ENCODE peak calls at places on chromosomes 12 and 14, in four cellular contexts. A is A549, D is BE2C, W is uterus. O is an unnamed sample.

GRCh38 chr14:94548999-94549985 is 11.9 kb upstream of the SERPINA4 start:
- DNase-seq in A (peak; percentile 62), D (peak; percentile 66), W (no peak), O (peak; percentile 61)

GRCh38 chr12:80939231-80939950 is 1.7 kb upstream of the LIN7A start:
- DNase-seq in A (no peak), D (no peak), W (no peak), O (no peak)

GRCh38 chr12:123445388-123446344 is 9.2 kb upstream of the RILPL2 start:
- DNase-seq in A (peak; percentile 56), D (no peak), W (peak; percentile 60), O (peak; percentile 47)

GRCh38 chr12:65754744-65755595 is 69.3 kb upstream of the HMGA2 start:
- DNase-seq in A (no peak), D (no peak), W (no peak), O (no peak)

GRCh38 chr14:103104654-103105511 is 10.4 kb downstream of the EXOC3L4 start:
- DNase-seq in A (peak; percentile 81), D (peak; percentile 78), W (no peak), O (peak; percentile 75)

GRCh38 chr14:88961214-88961613 is 136.8 kb downstream of the TTC8 start:
- DNase-seq in A (no peak), D (no peak), W (no peak), O (no peak)

GRCh38 chr12:110349521-110350151 is 53.9 kb downstream of the ANAPC7 start:
- DNase-seq in A (no peak), D (no peak), W (no peak), O (no peak)

GRCh38 chr12:95605875-95606274 is 54.6 kb upstream of the USP44 start:
- DNase-seq in A (no peak), D (no peak), W (no peak), O (no peak)

GRCh38 chr14:68325267-68325807 is 467.5 kb downstream of the ZFP36L1 start:
- DNase-seq in A (no peak), D (no peak), W (no peak), O (no peak)

GRCh38 chr12:38123566-38124246 is 192.9 kb upstream of the ALG10B start:
- DNase-seq in A (no peak), D (no peak), W (no peak), O (no peak)

GRCh38 chr14:29892327-29892726 is 35.3 kb downstream of the PRKD1 start:
- DNase-seq in A (peak; percentile 26), D (no peak), W (no peak), O (no peak)

GRCh38 chr14:26872510-26872909 is 274.7 kb upstream of the NOVA1 start:
- DNase-seq in A (no peak), D (no peak), W (peak; percentile 51), O (no peak)

GRCh38 chr14:73227812-73228781 is 9.2 kb upstream of the PAPLN start:
- DNase-seq in A (peak; percentile 92), D (peak; percentile 63), W (peak; percentile 76), O (no peak)

GRCh38 chr12:13099066-13099909 is 4.2 kb downstream of the GSG1 start:
- DNase-seq in A (no peak), D (no peak), W (peak; percentile 37), O (no peak)

GRCh38 chr14:20722016-20722415 is 23.7 kb upstream of the EDDM3A start:
- DNase-seq in A (no peak), D (no peak), W (no peak), O (no peak)

GRCh38 chr14:20720741-20721140 is 24.9 kb upstream of the EDDM3A start:
- DNase-seq in A (no peak), D (no peak), W (no peak), O (no peak)

GRCh38 chr14:20719777-20720176 is 25.9 kb upstream of the EDDM3A start:
- DNase-seq in A (no peak), D (no peak), W (no peak), O (peak; percentile 54)

GRCh38 chr14:20723458-20723857 is 22.2 kb upstream of the EDDM3A start:
- DNase-seq in A (no peak), D (no peak), W (no peak), O (no peak)
- H3K4me1 ChIP-seq in A (no peaks in the 10 kb centered on the region), D (no peaks in the 10 kb centered on the region), W (no peaks in the 10 kb centered on the region), O (no peaks in the 10 kb centered on the region)

GRCh38 chr12:52203126-52203921 is 11.5 kb upstream of the KRT80 start:
- DNase-seq in A (peak; percentile 96), D (peak; percentile 73), W (peak; percentile 69), O (peak; percentile 54)
- H3K4me1 ChIP-seq in A (peaks cover 90% of the 10 kb centered on the region), D (peaks cover 74% of the 10 kb centered on the region), W (no peaks in the 10 kb centered on the region), O (peaks cover 22% of the 10 kb centered on the region)

GRCh38 chr14:55324812-55325211 is 53.6 kb downstream of the FBXO34 start:
- DNase-seq in A (no peak), D (no peak), W (no peak), O (no peak)

GRCh38 chr14:55329999-55330710 is 58.9 kb downstream of the FBXO34 start:
- DNase-seq in A (no peak), D (no peak), W (no peak), O (no peak)

GRCh38 chr14:55327179-55327578 is 56.0 kb downstream of the FBXO34 start:
- DNase-seq in A (no peak), D (no peak), W (no peak), O (no peak)

GRCh38 chr14:55323910-55324309 is 52.7 kb downstream of the FBXO34 start:
- DNase-seq in A (no peak), D (no peak), W (no peak), O (no peak)

DNA sequence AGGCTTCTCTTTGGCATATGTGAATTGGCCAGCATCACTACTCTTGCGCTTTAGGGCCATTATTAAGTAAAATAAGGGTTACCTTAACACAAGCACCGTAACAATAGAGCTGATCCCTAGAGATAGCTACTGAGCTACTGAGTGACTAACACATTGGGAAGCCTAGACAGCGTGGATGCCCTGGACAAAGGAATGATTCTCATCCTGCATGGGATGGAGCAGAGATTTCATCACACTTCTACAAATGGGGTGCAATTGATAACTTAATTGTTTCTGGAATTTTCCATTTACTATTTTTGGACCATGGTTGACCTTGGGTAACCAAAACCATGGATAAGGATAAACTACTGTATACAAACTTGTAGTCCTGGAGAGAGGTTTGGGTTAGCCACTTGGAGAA is 57.1 kb downstream of the FBXO34 start:
- DNase-seq in A (no peak), D (no peak), W (no peak), O (no peak)
- H3K4me1 ChIP-seq in A (peaks cover 16% of the 10 kb centered on the region), D (peaks cover 6% of the 10 kb centered on the region), W (peaks cover 3% of the 10 kb centered on the region), O (no peaks in the 10 kb centered on the region)

GRCh38 chr12:105466231-105466900 is 135.9 kb downstream of the C12orf75 start:
- DNase-seq in A (no peak), D (no peak), W (no peak), O (no peak)
- H3K4me1 ChIP-seq in A (no peaks in the 10 kb centered on the region), D (no peaks in the 10 kb centered on the region), W (no peaks in the 10 kb centered on the region), O (no peaks in the 10 kb centered on the region)

GRCh38 chr12:51970904-51971646 is 19.6 kb downstream of the ACVR1B start:
- DNase-seq in A (peak; percentile 55), D (peak; percentile 48), W (no peak), O (no peak)

GRCh38 chr12:51972849-51973273 is 21.4 kb downstream of the ACVR1B start:
- DNase-seq in A (no peak), D (no peak), W (peak; percentile 63), O (peak; percentile 68)

GRCh38 chr12:51971679-51972423 is 20.4 kb downstream of the ACVR1B start:
- DNase-seq in A (no peak), D (no peak), W (no peak), O (no peak)

GRCh38 chr12:51972424-51972812 is 20.9 kb downstream of the ACVR1B start:
- DNase-seq in A (no peak), D (no peak), W (no peak), O (no peak)

DNA sequence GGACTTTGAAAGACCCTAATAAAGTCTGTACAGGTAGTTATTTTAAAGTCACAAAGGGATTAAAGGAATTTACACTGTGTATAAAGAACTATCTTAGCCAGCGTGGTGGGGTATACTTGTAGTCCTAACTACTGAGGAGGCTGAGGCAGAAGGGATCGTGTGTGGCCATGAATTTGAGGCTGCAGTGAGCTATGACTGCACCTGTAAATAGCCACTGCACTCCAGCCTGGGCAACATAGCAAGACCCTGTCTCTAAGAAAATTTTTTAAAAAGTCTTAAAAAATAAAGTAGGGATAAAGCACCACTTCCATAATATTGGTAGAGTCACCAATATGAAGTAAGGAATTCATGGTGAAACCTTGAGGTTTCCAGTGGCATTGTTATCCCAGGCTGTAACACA is 18.1 kb downstream of the ACVR1B start:
- DNase-seq in A (no peak), D (no peak), W (no peak), O (no peak)
- H3K4me1 ChIP-seq in A (peaks cover 43% of the 10 kb centered on the region), D (peaks cover 26% of the 10 kb centered on the region), W (peaks cover 9% of the 10 kb centered on the region), O (peaks cover 7% of the 10 kb centered on the region)

GRCh38 chr14:61470261-61470953 is 149.0 kb downstream of the PRKCH start:
- DNase-seq in A (peak; percentile 83), D (peak; percentile 89), W (no peak), O (peak; percentile 27)
- H3K4me1 ChIP-seq in A (peaks cover 75% of the 10 kb centered on the region), D (peaks cover 24% of the 10 kb centered on the region), W (no peaks in the 10 kb centered on the region), O (peaks cover 18% of the 10 kb centered on the region)

GRCh38 chr12:69509308-69509736 is 39.1 kb downstream of the FRS2 start:
- DNase-seq in A (no peak), D (no peak), W (no peak), O (no peak)
- H3K4me1 ChIP-seq in A (peaks cover 70% of the 10 kb centered on the region), D (peaks cover 36% of the 10 kb centered on the region), W (peaks cover 7% of the 10 kb centered on the region), O (peaks cover 31% of the 10 kb centered on the region)

GRCh38 chr14:93113678-93114067 is 2.1 kb downstream of the ITPK1 start:
- DNase-seq in A (no peak), D (no peak), W (no peak), O (no peak)
- H3K4me1 ChIP-seq in A (peaks cover 20% of the 10 kb centered on the region), D (peaks cover 3% of the 10 kb centered on the region), W (no peaks in the 10 kb centered on the region), O (no peaks in the 10 kb centered on the region)

GRCh38 chr12:92109613-92110012 is 36.0 kb downstream of the BTG1 start:
- DNase-seq in A (no peak), D (no peak), W (no peak), O (no peak)
- H3K4me1 ChIP-seq in A (peaks cover 62% of the 10 kb centered on the region), D (peaks cover 9% of the 10 kb centered on the region), W (peaks cover 4% of the 10 kb centered on the region), O (no peaks in the 10 kb centered on the region)

GRCh38 chr12:29565727-29566126 is 68.2 kb upstream of the OVCH1 start:
- DNase-seq in A (no peak), D (no peak), W (no peak), O (no peak)

GRCh38 chr12:29564925-29565324 is 67.4 kb upstream of the OVCH1 start:
- DNase-seq in A (no peak), D (no peak), W (no peak), O (no peak)

GRCh38 chr12:29562167-29562776 is 64.8 kb upstream of the OVCH1 start:
- DNase-seq in A (no peak), D (no peak), W (peak; percentile 70), O (no peak)

GRCh38 chr12:29561736-29562135 is 64.2 kb upstream of the OVCH1 start:
- DNase-seq in A (no peak), D (no peak), W (no peak), O (no peak)

DNA sequence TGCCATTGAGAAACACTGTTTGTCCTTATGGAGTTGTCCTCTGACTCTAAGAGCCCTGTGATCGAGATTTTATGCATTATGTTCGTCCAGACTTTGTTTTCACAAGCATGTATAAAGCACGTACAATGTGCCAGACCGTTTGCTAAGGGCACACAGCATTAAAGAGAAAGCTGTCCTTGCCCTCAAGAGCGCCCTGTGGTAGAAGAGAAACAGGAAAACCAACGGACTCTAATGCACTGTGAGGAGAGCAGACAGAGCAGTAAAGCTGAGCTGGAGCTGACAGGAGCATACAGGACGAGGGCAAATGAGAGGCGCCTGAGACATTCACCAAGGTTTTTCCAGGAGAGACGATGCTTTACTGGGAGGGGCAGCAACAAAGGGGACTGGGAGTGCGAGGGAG is 66.2 kb upstream of the OVCH1 start:
- DNase-seq in A (no peak), D (no peak), W (no peak), O (no peak)
- H3K4me1 ChIP-seq in A (no peaks in the 10 kb centered on the region), D (no peaks in the 10 kb centered on the region), W (peaks cover 10% of the 10 kb centered on the region), O (peaks cover 20% of the 10 kb centered on the region)